ENCODE peak calls at places on chromosomes 2 and 18, in six cellular contexts. U is activated CD4-positive, alpha-beta T cell treated with anti-CD3 and anti-CD28 coated beads, Interleukin-2, amount 50 U/mL, for 4 hours; N is naive B cell; O is NT2/D1; M is GM10248; Y is NCI-H748 treated with DMSO at 0.1 percent for 48 hours. X is an unnamed sample.

GRCh38 chr2:105338020-105338385 is 663 bp downstream of the C2orf49 start:
- DNase-seq in O (no peak), N (no peak), U (no peak), M (no peak), Y (no peak), X (no peak)

GRCh38 chr2:69531186-69531585 is 94.0 kb upstream of the NFU1 start:
- DNase-seq in M (no peak), U (no peak), Y (no peak), N (no peak), O (no peak), X (no peak)

GRCh38 chr2:152028182-152028862 is 70.5 kb downstream of the CACNB4 start:
- DNase-seq in Y (no peak), U (no peak), N (no peak), O (no peak), M (no peak), X (no peak)

GRCh38 chr2:126838718-126838985 is 60.0 kb upstream of the TEX51 start:
- DNase-seq in Y (no peak), M (no peak), U (no peak), O (no peak), N (no peak), X (no peak)

GRCh38 chr2:85754313-85755095 is 713 bp downstream of the ATOH8 start:
- DNase-seq in Y (peak; percentile 19), M (no peak), N (peak; percentile 39), O (no peak), U (peak; percentile 13), X (no peak)

GRCh38 chr2:177622516-177622915 is 229.9 kb downstream of the AGPS start:
- DNase-seq in M (no peak), U (no peak), N (no peak), Y (no peak), O (peak; percentile 43), X (no peak)

GRCh38 chr2:16552202-16552601 is 113.4 kb downstream of the CYRIA start:
- DNase-seq in N (no peak), M (no peak), U (no peak), O (no peak), Y (no peak), X (no peak)

GRCh38 chr2:33291278-33292013 is 185.0 kb upstream of the RASGRP3 start:
- DNase-seq in M (no peak), O (no peak), Y (peak; percentile 47), N (no peak), U (no peak), X (no peak)

GRCh38 chr18:51149605-51150429 is 47.7 kb downstream of the MEX3C start:
- DNase-seq in Y (no peak), N (no peak), O (no peak), M (no peak), U (peak; percentile 20), X (no peak)

GRCh38 chr2:196970089-196970488 is 43.6 kb upstream of the PGAP1 start:
- DNase-seq in N (no peak), O (no peak), M (no peak), U (no peak), Y (no peak), X (no peak)

GRCh38 chr2:36245632-36246031 is 109.9 kb upstream of the CRIM1 start:
- DNase-seq in O (no peak), Y (no peak), U (no peak), N (no peak), M (no peak), X (no peak)

GRCh38 chr2:86825728-86826386 is 35.1 kb upstream of the CD8A start:
- DNase-seq in Y (no peak), O (no peak), M (no peak), U (no peak), N (no peak), X (no peak)

GRCh38 chr2:96113367-96113677 is 3.0 kb downstream of the ADRA2B start:
- DNase-seq in N (no peak), M (no peak), O (no peak), Y (no peak), U (no peak), X (no peak)

GRCh38 chr2:151007365-151007764 is 254.3 kb downstream of the RBM43 start:
- DNase-seq in U (no peak), Y (no peak), O (no peak), N (no peak), M (no peak), X (no peak)

GRCh38 chr18:26545737-26546136 is 2.6 kb downstream of the KCTD1 start:
- DNase-seq in M (no peak), O (no peak), N (no peak), Y (no peak), U (no peak), X (no peak)

GRCh38 chr18:28794459-28795245 is 617.7 kb upstream of the CDH2 start:
- DNase-seq in U (no peak), N (no peak), O (no peak), Y (no peak), M (no peak), X (no peak)

GRCh38 chr18:7084766-7085080 is 32.9 kb downstream of the LAMA1 start:
- DNase-seq in M (no peak), O (no peak), U (no peak), Y (no peak), N (no peak), X (no peak)

GRCh38 chr2:144331652-144332355 is 188.1 kb downstream of the ZEB2 start:
- DNase-seq in Y (no peak), M (peak; percentile 58), U (no peak), O (no peak), N (peak; percentile 78), X (no peak)

GRCh38 chr2:131042161-131042775 is 51.0 kb downstream of the FAM168B start:
- DNase-seq in N (no peak), U (no peak), Y (no peak), O (no peak), M (no peak), X (no peak)

GRCh38 chr2:96951125-96951654 is 35.2 kb downstream of the FAM178B start:
- DNase-seq in Y (peak; percentile 25), N (peak; percentile 53), M (peak; percentile 85), U (peak; percentile 73), O (peak; percentile 69), X (no peak)

GRCh38 chr2:11738589-11739436 is 7.6 kb upstream of the LPIN1 start:
- DNase-seq in U (no peak), M (no peak), N (no peak), O (peak; percentile 47), Y (no peak), X (peak; percentile 74)

GRCh38 chr2:26461601-26462023 is 16.3 kb downstream of the OTOF start:
- DNase-seq in Y (no peak), O (no peak), M (no peak), N (no peak), U (no peak), X (no peak)

GRCh38 chr2:145563752-145564615 is 1044.1 kb upstream of the ZEB2 start:
- DNase-seq in U (no peak), Y (no peak), M (no peak), O (no peak), N (no peak), X (no peak)

GRCh38 chr2:153871231-153872221 is at the start of gene GALNT13:
- DNase-seq in N (no peak), M (no peak), U (no peak), O (peak; percentile 91), Y (peak; percentile 96), X (no peak)

GRCh38 chr18:58674863-58675472 is 3.7 kb downstream of the MALT1 start:
- DNase-seq in Y (no peak), U (no peak), O (no peak), M (no peak), N (no peak), X (no peak)

GRCh38 chr2:10136187-10136934 is 13.8 kb downstream of the RRM2 start:
- DNase-seq in N (no peak), U (no peak), M (no peak), O (no peak), Y (no peak), X (no peak)

GRCh38 chr18:9741821-9742541 is 33.9 kb downstream of the RAB31 start:
- DNase-seq in Y (no peak), N (no peak), O (peak; percentile 40), U (no peak), M (no peak), X (no peak)

GRCh38 chr18:48814490-48815181 is 136.1 kb downstream of the SMAD7 start:
- DNase-seq in M (no peak), Y (no peak), O (no peak), U (no peak), N (no peak), X (peak; percentile 8)

GRCh38 chr2:62045017-62045543 is 139.6 kb downstream of the COMMD1 start:
- DNase-seq in M (no peak), N (no peak), Y (no peak), O (no peak), U (no peak), X (no peak)

GRCh38 chr2:98822301-98823164 is 91.6 kb upstream of the MGAT4A start:
- DNase-seq in Y (no peak), N (peak; percentile 30), M (no peak), U (peak; percentile 49), O (no peak), X (no peak)

GRCh38 chr2:41066168-41066567 is 614.3 kb upstream of the SLC8A1 start:
- DNase-seq in U (no peak), N (no peak), M (no peak), O (no peak), Y (no peak), X (no peak)

GRCh38 chr2:37323770-37324535 is 680 bp downstream of the PRKD3 start:
- DNase-seq in U (peak; percentile 21), M (peak; percentile 19), O (no peak), Y (peak; percentile 45), N (peak; percentile 48), X (no peak)

GRCh38 chr2:161990741-161991140 is 83.3 kb downstream of the DPP4 start:
- DNase-seq in O (no peak), M (no peak), N (no peak), U (no peak), Y (no peak), X (no peak)

GRCh38 chr2:74778381-74779371 is 55.3 kb upstream of the HK2 start:
- DNase-seq in M (no peak), O (no peak), N (no peak), Y (peak; percentile 87), U (no peak), X (no peak)

GRCh38 chr2:28321426-28321825 is 71.2 kb upstream of the FOSL2 start:
- DNase-seq in N (no peak), M (no peak), Y (no peak), O (peak; percentile 84), U (no peak), X (no peak)

X was measured in omental fat pad.